ENCODE peak calls at places on chromosomes 16 and 17, in six cellular contexts. One of them, this sample, is unnamed. For H3K36me3, the result is how much of the 10 kb centered on the place peaks cover.

GRCh38 chr17:75959046-75959838 is 18.4 kb upstream of the FBF1 start:
- DNase-seq in IMR-90: no peak
- DNase-seq in GM23338: peak
- DNase-seq in hepatocyte: peak
- DNase-seq in brain microvascular endothelial cell: no peak
- DNase-seq in neuronal stem cell: no peak
- DNase-seq in this sample: peak

GRCh38 chr17:38417210-38417951 is 10.9 kb upstream of the ARHGAP23 start:
- DNase-seq in IMR-90: no peak
- DNase-seq in GM23338: no peak
- DNase-seq in hepatocyte: no peak
- DNase-seq in brain microvascular endothelial cell: no peak
- DNase-seq in neuronal stem cell: no peak
- DNase-seq in this sample: no peak

GRCh38 chr16:84897911-84898377 is 78.2 kb downstream of the CRISPLD2 start:
- DNase-seq in IMR-90: no peak
- DNase-seq in GM23338: no peak
- DNase-seq in hepatocyte: no peak
- DNase-seq in brain microvascular endothelial cell: no peak
- DNase-seq in neuronal stem cell: no peak
- DNase-seq in this sample: no peak

GRCh38 chr17:17979778-17980177 is 7.1 kb downstream of the DRC3 start:
- DNase-seq in IMR-90: no peak
- DNase-seq in GM23338: no peak
- DNase-seq in hepatocyte: no peak
- DNase-seq in brain microvascular endothelial cell: no peak
- DNase-seq in neuronal stem cell: no peak
- DNase-seq in this sample: no peak

GRCh38 chr17:67157732-67158639 is 87.0 kb downstream of the HELZ start:
- DNase-seq in IMR-90: peak
- DNase-seq in GM23338: peak
- DNase-seq in hepatocyte: peak
- DNase-seq in brain microvascular endothelial cell: peak
- DNase-seq in neuronal stem cell: no peak
- DNase-seq in this sample: peak

GRCh38 chr17:44363613-44364159 is at the start of gene FAM171A2:
- DNase-seq in IMR-90: peak
- DNase-seq in GM23338: peak
- DNase-seq in hepatocyte: peak
- DNase-seq in brain microvascular endothelial cell: no peak
- DNase-seq in neuronal stem cell: peak
- DNase-seq in this sample: peak

GRCh38 chr16:85716680-85717038 is 27.9 kb upstream of the GINS2 start:
- DNase-seq in IMR-90: no peak
- DNase-seq in GM23338: no peak
- DNase-seq in hepatocyte: no peak
- DNase-seq in brain microvascular endothelial cell: no peak
- DNase-seq in neuronal stem cell: no peak
- DNase-seq in this sample: no peak

GRCh38 chr17:75514299-75515228 is 773 bp downstream of the CASKIN2 start:
- DNase-seq in IMR-90: peak
- DNase-seq in GM23338: peak
- DNase-seq in hepatocyte: peak
- DNase-seq in brain microvascular endothelial cell: no peak
- DNase-seq in neuronal stem cell: peak
- DNase-seq in this sample: no peak

GRCh38 chr17:59858167-59858790 is 34.5 kb downstream of the TUBD1 start:
- DNase-seq in IMR-90: peak
- DNase-seq in GM23338: no peak
- DNase-seq in hepatocyte: no peak
- DNase-seq in brain microvascular endothelial cell: no peak
- DNase-seq in neuronal stem cell: no peak
- DNase-seq in this sample: no peak

GRCh38 chr16:65283238-65283651 is 161.4 kb upstream of the CDH11 start:
- DNase-seq in IMR-90: peak
- DNase-seq in GM23338: no peak
- DNase-seq in hepatocyte: peak
- DNase-seq in brain microvascular endothelial cell: no peak
- DNase-seq in neuronal stem cell: no peak
- DNase-seq in this sample: no peak

GRCh38 chr16:11386791-11387546 is 41.7 kb downstream of the RMI2 start:
- DNase-seq in IMR-90: no peak
- DNase-seq in GM23338: peak
- DNase-seq in hepatocyte: peak
- DNase-seq in brain microvascular endothelial cell: peak
- DNase-seq in neuronal stem cell: peak
- DNase-seq in this sample: no peak

GRCh38 chr17:34169501-34169900 is 85.6 kb upstream of the CCL2 start:
- DNase-seq in IMR-90: no peak
- DNase-seq in GM23338: no peak
- DNase-seq in hepatocyte: no peak
- DNase-seq in brain microvascular endothelial cell: no peak
- DNase-seq in neuronal stem cell: no peak
- DNase-seq in this sample: no peak

GRCh38 chr17:81453712-81454111 is 58.5 kb downstream of the BAHCC1 start:
- DNase-seq in IMR-90: no peak
- DNase-seq in GM23338: no peak
- DNase-seq in hepatocyte: no peak
- DNase-seq in brain microvascular endothelial cell: no peak
- DNase-seq in neuronal stem cell: no peak
- DNase-seq in this sample: no peak

GRCh38 chr17:68431661-68432071 is 25.6 kb downstream of the WIPI1 start:
- DNase-seq in IMR-90: peak
- DNase-seq in GM23338: peak
- DNase-seq in hepatocyte: peak
- DNase-seq in brain microvascular endothelial cell: peak
- DNase-seq in neuronal stem cell: no peak
- DNase-seq in this sample: no peak

GRCh38 chr17:80866050-80866793 is 125.4 kb upstream of the CHMP6 start:
- DNase-seq in IMR-90: peak
- DNase-seq in GM23338: peak
- DNase-seq in hepatocyte: peak
- DNase-seq in brain microvascular endothelial cell: peak
- DNase-seq in neuronal stem cell: no peak
- DNase-seq in this sample: peak

GRCh38 chr17:68431045-68431608 is 26.2 kb downstream of the WIPI1 start:
- DNase-seq in IMR-90: no peak
- DNase-seq in GM23338: no peak
- DNase-seq in hepatocyte: no peak
- DNase-seq in brain microvascular endothelial cell: no peak
- DNase-seq in neuronal stem cell: no peak
- DNase-seq in this sample: no peak

GRCh38 chr16:76343761-76344160 is 66.6 kb downstream of the CNTNAP4 start:
- DNase-seq in IMR-90: no peak
- DNase-seq in GM23338: no peak
- DNase-seq in hepatocyte: no peak
- DNase-seq in brain microvascular endothelial cell: no peak
- DNase-seq in neuronal stem cell: no peak
- DNase-seq in this sample: no peak

DNA sequence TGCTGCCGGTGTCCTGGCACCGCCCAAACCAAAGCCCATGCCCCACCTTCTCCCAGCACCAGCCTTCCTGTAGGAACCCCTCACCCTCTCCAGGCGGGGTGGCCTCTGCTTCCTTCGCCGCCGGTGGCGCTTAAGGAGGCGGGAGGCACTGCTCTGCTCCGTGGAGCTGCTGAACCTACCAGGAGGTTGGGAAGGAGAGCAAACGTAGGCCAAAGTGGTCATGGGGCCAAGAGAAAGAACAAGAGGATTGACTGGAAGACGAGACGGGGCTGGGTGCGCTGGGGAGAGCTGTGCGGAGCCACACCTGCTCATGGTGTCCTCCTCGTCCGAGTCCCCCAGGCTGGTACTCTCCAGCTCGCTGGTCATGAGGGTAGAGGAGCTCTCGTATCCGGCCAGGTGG is 4.8 kb downstream of the DVL2 start:
- DNase-seq in IMR-90: no peak
- DNase-seq in GM23338: no peak
- DNase-seq in hepatocyte: no peak
- DNase-seq in brain microvascular endothelial cell: no peak
- DNase-seq in neuronal stem cell: no peak
- DNase-seq in this sample: no peak
- H3K36me3 ChIP-seq in IMR-90: half or more
- H3K36me3 ChIP-seq in GM23338: under half
- H3K36me3 ChIP-seq in hepatocyte: under half
- H3K36me3 ChIP-seq in brain microvascular endothelial cell: under half
- H3K36me3 ChIP-seq in neuronal stem cell: half or more
- H3K36me3 ChIP-seq in this sample: under half

DNA sequence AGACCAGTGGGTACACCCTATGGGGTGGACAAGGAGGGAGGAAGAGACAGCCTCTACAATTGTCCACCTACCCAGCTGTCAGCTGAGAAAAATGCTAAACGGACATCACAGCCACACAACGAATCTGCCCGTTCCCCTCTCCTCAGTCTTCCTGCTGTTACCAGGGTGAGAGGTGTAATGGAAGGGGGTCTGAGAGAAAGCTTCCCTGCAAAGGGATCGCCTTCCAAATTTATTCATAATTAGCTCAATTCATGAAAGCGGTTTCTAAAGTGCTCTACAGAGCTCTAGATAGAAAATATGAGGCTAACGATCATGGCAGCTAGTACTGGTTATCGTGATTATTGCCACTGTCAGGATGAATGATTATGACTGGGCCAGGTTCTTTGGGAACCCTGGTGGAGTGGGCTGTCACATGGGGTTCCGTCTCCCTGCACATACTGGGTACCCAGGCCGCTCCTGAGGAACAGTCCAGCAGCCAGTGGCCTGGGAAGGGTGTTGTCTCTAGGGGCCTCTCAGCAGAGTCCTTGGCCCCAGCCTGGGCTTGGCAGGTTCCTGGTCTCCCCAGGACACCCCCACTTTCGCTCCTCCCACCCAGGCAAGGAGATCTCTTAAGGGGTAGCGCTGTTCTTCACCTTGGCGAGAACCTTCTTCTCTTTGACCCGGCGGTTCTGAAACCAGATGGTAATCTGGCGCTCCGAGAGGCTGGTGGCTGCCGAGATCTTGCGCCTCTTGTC is 2.2 kb downstream of the HOXB13 start:
- DNase-seq in IMR-90: no peak
- DNase-seq in GM23338: no peak
- DNase-seq in hepatocyte: no peak
- DNase-seq in brain microvascular endothelial cell: no peak
- DNase-seq in neuronal stem cell: no peak
- DNase-seq in this sample: peak
- H3K4me3 ChIP-seq in IMR-90: no peak
- H3K4me3 ChIP-seq in GM23338: no peak
- H3K4me3 ChIP-seq in hepatocyte: no peak
- H3K4me3 ChIP-seq in brain microvascular endothelial cell: no peak
- H3K4me3 ChIP-seq in neuronal stem cell: no peak
- H3K4me3 ChIP-seq in this sample: no peak

GRCh38 chr16:50313596-50314483 is 47.5 kb downstream of the ADCY7 start:
- DNase-seq in IMR-90: peak
- DNase-seq in GM23338: no peak
- DNase-seq in hepatocyte: peak
- DNase-seq in brain microvascular endothelial cell: peak
- DNase-seq in neuronal stem cell: no peak
- DNase-seq in this sample: peak

GRCh38 chr16:50316848-50317630 is 50.7 kb downstream of the ADCY7 start:
- DNase-seq in IMR-90: no peak
- DNase-seq in GM23338: no peak
- DNase-seq in hepatocyte: no peak
- DNase-seq in brain microvascular endothelial cell: no peak
- DNase-seq in neuronal stem cell: no peak
- DNase-seq in this sample: no peak

GRCh38 chr16:50316102-50316847 is 49.9 kb downstream of the ADCY7 start:
- DNase-seq in IMR-90: no peak
- DNase-seq in GM23338: no peak
- DNase-seq in hepatocyte: peak
- DNase-seq in brain microvascular endothelial cell: no peak
- DNase-seq in neuronal stem cell: no peak
- DNase-seq in this sample: no peak

GRCh38 chr16:50315346-50315997 is 49.1 kb downstream of the ADCY7 start:
- DNase-seq in IMR-90: no peak
- DNase-seq in GM23338: no peak
- DNase-seq in hepatocyte: peak
- DNase-seq in brain microvascular endothelial cell: no peak
- DNase-seq in neuronal stem cell: no peak
- DNase-seq in this sample: no peak

DNA sequence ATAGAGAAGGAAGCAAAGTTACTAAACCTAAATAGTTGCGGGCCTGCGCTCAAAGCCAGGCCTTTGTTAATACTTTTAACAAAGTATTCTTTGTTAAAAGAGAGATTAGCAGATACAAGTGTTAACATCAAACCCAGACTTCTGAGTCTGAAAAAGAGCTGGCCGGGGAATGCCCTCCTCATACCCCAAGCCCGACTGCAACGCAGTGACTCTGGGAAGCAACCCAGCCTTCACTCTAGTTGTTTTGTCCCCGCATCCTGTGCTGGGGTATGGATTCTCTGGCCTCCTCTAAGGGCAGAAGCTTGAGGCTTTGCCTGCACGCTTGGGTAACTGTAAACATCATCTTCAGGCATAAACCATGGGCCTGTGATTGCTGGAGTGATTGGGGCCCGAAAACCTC is 48.3 kb downstream of the ADCY7 start:
- DNase-seq in IMR-90: no peak
- DNase-seq in GM23338: no peak
- DNase-seq in hepatocyte: no peak
- DNase-seq in brain microvascular endothelial cell: no peak
- DNase-seq in neuronal stem cell: no peak
- DNase-seq in this sample: no peak
- H3K36me3 ChIP-seq in IMR-90: under half
- H3K36me3 ChIP-seq in GM23338: under half
- H3K36me3 ChIP-seq in hepatocyte: under half
- H3K36me3 ChIP-seq in brain microvascular endothelial cell: under half
- H3K36me3 ChIP-seq in neuronal stem cell: half or more
- H3K36me3 ChIP-seq in this sample: under half

DNA sequence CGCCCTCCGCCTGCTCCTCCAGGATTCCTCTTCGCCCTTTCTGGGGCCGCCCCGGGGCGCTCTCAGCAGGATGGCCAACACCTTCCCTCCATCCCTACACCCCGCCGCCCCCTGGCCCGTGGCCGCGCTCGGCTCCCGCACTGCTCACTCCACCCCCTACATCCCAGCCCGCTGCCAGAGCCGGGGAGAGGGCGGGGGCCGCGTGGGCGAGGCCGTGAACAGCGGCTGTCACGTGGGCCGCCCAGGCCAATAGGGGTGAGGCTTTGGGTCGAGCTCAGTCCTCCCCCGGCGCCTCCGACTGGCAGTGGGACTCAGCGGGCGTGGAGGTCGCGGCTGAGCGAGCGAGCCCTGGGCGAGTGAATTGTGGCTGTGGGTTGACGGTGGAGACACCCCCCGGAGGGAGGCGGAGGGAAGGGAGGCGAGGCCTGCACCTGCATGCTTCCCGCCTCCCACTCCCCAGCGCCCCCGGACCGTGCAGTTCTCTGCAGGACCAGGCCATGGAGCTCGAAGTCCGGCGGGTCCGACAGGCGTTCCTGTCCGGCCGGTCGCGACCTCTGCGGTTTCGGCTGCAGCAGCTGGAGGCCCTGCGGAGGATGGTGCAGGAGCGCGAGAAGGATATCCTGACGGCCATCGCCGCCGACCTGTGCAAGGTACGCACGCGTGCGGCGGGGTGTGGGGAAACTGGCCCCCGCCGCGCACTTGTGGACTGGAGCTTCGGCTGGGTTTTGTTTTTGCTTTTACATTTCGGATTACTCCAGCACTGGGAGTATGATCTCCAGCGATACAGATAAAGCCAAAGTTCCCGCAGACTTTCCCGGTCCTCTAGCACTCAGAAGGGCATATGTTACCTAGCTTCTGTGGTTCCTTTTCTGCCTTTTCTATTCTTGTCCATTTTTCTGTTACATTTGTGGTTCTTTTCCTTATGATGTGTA is at the start of gene ALDH3A2:
- DNase-seq in IMR-90: peak
- DNase-seq in GM23338: peak
- DNase-seq in hepatocyte: peak
- DNase-seq in brain microvascular endothelial cell: peak
- DNase-seq in neuronal stem cell: peak
- DNase-seq in this sample: peak
- H3K4me3 ChIP-seq in IMR-90: peak
- H3K4me3 ChIP-seq in GM23338: peak
- H3K4me3 ChIP-seq in hepatocyte: peak
- H3K4me3 ChIP-seq in brain microvascular endothelial cell: peak
- H3K4me3 ChIP-seq in neuronal stem cell: peak
- H3K4me3 ChIP-seq in this sample: peak